ENCODE peak calls at places on chromosomes 3 and 15, in eight cellular contexts. F is body of pancreas; R is transverse colon; D is right lobe of liver; S is CD8-positive, alpha-beta T cell; Q is suprapubic skin; E is ascending aorta; X is mucosa of descending colon. G is an unnamed sample. For H3K9me3, the result is how much of the 10 kb centered on the place peaks cover.

GRCh38 chr3:23161896-23162570 is 41.1 kb upstream of the UBE2E2 start:
- DNase-seq in F (no peak), R (no peak), D (no peak), S (no peak), Q (no peak), E (no peak), X (no peak), G (no peak)

GRCh38 chr3:11780341-11780740 is 66.3 kb downstream of the TAMM41 start:
- DNase-seq in F (no peak), R (no peak), D (no peak), S (no peak), Q (no peak), E (no peak), X (no peak), G (no peak)

GRCh38 chr3:171099911-171100310 is 73.4 kb upstream of the SLC2A2 start:
- DNase-seq in F (no peak), R (no peak), D (no peak), S (no peak), Q (no peak), E (no peak), X (no peak), G (no peak)

GRCh38 chr3:122760457-122761271 is 33.0 kb downstream of the HSPBAP1 start:
- DNase-seq in F (peak), R (no peak), D (no peak), S (no peak), Q (no peak), E (no peak), X (no peak), G (no peak)

GRCh38 chr3:62261800-62262199 is 111.5 kb downstream of the FEZF2 start:
- DNase-seq in F (no peak), R (no peak), D (no peak), S (no peak), Q (no peak), E (no peak), X (no peak), G (no peak)

GRCh38 chr3:135168822-135169221 is 373.8 kb downstream of the EPHB1 start:
- DNase-seq in F (no peak), R (no peak), D (peak), S (no peak), Q (no peak), E (no peak), X (no peak), G (no peak)

GRCh38 chr3:145368748-145369147 is 792.2 kb downstream of the PLOD2 start:
- DNase-seq in F (no peak), R (no peak), D (no peak), S (no peak), Q (no peak), E (no peak), X (no peak), G (no peak)

GRCh38 chr3:88150371-88150770 is 612 bp downstream of the C3orf38 start:
- DNase-seq in F (no peak), R (no peak), D (no peak), S (no peak), Q (no peak), E (no peak), X (no peak), G (no peak)

GRCh38 chr15:52506549-52506948 is 22.1 kb downstream of the MYO5A start:
- DNase-seq in F (no peak), R (no peak), D (no peak), S (no peak), Q (no peak), E (no peak), X (no peak), G (no peak)
- H3K9me3 ChIP-seq in F (under half), R (under half), D (under half), S (under half), Q (under half), E (under half), X (under half), G (under half)

GRCh38 chr3:187314176-187314575 is 22.6 kb upstream of the MASP1 start:
- DNase-seq in F (no peak), R (no peak), D (no peak), S (no peak), Q (no peak), E (no peak), X (no peak), G (no peak)
- H3K4me3 ChIP-seq in F (no peak), R (no peak), D (no peak), S (no peak), Q (no peak), E (no peak), X (no peak), G (no peak)

GRCh38 chr15:44286814-44287555 is 1.5 kb upstream of the GOLM2 start:
- DNase-seq in F (no peak), R (no peak), D (no peak), S (no peak), Q (no peak), E (no peak), X (no peak), G (no peak)
- TF ChIP-seq CTCF in F (peak), R (peak), D (no peak), S (peak), Q (peak), E (no peak), X (no peak), G (no peak)

DNA sequence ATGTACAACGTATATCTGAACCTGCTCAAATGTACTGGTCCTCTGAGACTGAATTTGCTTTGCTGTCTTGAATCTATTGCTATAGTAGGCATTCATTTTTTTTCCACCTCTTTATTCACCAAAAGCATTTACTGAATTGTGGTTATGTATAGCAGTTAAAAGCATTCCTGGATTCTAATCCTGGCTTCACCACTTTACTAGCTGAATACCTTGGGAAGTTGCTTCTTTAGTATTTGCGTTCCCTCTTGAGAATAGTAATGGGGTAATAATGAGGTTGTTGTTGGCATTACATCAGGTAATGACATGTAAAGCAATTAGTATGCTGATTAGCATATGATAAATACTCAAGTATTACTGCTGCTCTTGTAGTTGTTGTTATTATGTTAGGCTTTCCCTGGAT is 29.1 kb downstream of the MEF2A start:
- DNase-seq in F (no peak), R (no peak), D (no peak), S (no peak), Q (no peak), E (no peak), X (no peak), G (no peak)
- H3K9me3 ChIP-seq in F (under half), R (under half), D (under half), S (under half), Q (under half), E (under half), X (under half), G (under half)

DNA sequence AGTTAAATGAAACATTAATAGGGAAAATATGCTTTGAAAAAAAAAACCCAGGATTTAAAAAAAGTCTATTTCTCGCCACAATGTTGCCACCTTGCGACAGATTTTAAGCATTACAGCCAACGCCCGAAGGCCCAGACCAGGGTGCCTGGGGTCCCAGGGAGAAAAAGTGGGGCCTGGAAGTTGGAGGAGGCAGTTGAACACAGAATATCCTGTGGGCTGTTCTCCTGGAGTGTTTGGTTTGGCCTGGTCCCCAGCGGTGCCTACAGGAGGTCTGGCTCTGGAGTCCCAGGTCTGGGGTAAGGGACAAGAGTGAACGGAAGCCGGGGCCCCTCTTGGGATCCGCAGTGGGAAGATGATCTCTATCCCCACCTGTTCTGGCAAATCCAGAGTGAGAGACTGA is 3.4 kb downstream of the RNU6-1 start:
- DNase-seq in F (peak), R (peak), D (no peak), S (peak), Q (peak), E (no peak), X (no peak), G (no peak)
- H3K4me3 ChIP-seq in F (no peak), R (peak), D (peak), S (peak), Q (peak), E (peak), X (no peak), G (peak)

DNA sequence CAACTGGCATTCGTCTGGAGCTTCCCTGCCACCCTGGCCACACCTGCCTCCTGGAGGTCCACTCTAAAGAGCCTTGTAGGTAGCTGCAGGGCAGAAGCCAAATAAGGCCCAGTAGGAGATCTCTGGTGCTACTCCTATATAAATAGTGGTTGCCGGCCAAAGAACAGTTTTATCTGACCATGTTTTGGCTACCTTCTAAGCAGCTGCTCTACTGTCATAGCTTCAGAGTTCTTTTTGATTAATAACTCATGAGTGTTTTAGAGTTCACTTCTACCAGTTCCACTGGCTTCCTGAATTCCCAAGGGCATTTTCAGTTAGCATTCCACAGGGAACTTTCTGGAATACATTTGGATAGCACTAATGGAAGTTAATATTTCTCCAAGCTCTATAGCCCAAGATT is 154.6 kb downstream of the B3GALNT1 start:
- DNase-seq in F (no peak), R (no peak), D (no peak), S (no peak), Q (no peak), E (no peak), X (no peak), G (no peak)
- TF ChIP-seq CTCF in F (no peak), R (no peak), D (no peak), S (no peak), Q (no peak), E (no peak), X (no peak), G (no peak)

DNA sequence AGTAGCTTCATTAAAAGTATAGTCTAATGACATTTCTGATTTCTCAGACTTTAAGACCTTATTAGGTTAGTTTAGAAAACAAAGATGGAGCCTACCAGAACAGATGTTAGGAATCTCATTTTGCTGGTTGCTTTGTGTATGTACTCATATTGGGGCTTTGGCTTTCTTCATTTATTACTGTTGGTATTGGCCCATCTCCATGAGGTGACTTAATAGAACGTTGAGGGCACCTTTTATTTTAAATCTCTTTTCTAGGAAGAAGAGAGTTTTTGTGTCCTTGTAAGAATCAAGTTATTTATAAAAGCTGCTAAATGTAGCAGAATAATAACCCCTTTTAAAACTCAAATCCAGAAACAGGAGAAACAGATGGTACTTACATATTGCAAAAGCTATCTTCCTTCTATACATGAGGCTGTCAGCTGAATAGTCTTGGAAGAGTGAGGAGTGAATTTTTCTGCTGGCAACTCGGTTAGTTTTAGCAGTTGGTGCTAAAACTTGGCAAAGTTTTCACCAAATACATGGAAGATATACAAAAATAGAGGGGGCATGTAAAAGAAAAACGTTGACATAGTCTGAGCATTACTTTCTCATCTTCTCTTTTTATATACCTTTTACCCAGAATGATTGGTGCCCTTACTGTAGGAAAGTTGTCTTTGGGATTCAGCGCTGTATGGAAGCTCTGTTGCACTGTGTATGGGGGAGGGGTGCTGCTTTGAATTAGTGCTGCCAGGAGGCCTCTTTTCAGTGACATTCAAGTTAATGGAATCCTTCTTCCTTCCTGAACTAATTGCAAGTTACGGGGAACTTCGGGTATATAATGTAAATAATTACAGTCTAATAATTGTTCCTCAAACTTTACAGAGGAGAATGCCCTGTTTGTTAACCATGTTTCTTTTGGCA is 35.8 kb downstream of the CTNNB1 start:
- DNase-seq in F (no peak), R (no peak), D (no peak), S (no peak), Q (no peak), E (no peak), X (no peak), G (no peak)
- H3K9me3 ChIP-seq in F (under half), R (under half), D (under half), S (under half), Q (under half), E (under half), X (under half), G (under half)

DNA sequence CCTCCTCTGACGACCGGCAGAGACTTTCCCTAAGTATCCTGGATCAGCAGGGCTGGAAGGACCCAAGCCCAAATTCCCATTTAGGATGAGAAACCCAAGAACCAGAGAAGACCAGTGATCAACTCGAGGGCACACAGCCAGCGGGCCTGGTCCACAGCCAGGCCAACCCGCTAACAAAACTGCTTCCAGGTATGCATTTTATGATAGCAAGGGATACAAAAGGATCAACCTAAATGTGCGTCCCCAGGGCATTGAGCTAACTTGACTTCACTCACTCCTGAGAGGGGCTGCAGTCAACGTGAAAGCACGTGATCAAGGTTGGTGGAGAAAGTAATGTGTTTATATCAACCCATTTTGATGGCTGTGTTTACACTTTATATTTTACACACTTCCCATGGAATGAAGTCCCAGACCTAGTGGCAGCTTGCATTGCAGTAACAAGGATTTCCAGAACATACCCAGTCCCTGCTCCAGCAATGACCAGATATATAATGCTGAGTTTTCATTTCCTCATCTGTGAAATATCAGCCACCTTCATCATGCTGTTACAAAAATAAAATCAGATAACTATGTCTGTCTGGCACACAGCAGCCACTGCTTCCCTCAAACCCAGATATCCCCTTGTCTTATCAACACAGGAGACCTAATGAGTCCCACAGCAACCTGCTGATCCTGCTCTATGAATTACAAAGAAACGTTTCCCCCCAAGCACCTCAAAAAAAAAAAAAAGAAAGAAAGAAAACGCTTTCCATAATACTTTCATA is 2.1 kb downstream of the KLHL6 start:
- DNase-seq in F (no peak), R (no peak), D (no peak), S (no peak), Q (no peak), E (no peak), X (no peak), G (no peak)
- H3K4me3 ChIP-seq in F (no peak), R (no peak), D (no peak), S (peak), Q (peak), E (peak), X (no peak), G (no peak)